ENCODE peak calls at places on chromosome 11, in nine cellular contexts. N is H1, Q is epithelial cell of esophagus, A is OCI-LY7, H is sigmoid colon, B is fibroblast of pulmonary artery, U is GM23338, V is AG10803, M is choroid plexus epithelial cell. T is an unnamed sample.

GRCh38 chr11:38900156-38900679 is 2302.2 kb upstream of the RAG2 start:
- DNase-seq in N (no peak), Q (no peak), A (no peak), H (no peak), B (no peak), U (peak; percentile 37), V (no peak), M (no peak), T (no peak)

GRCh38 chr11:9208726-9209501 is 56.2 kb downstream of the DENND5A start:
- DNase-seq in N (no peak), Q (no peak), A (peak; percentile 32), H (no peak), B (no peak), U (no peak), V (no peak), M (peak; percentile 22), T (peak; percentile 60)

GRCh38 chr11:129695543-129696308 is 119.9 kb upstream of the TMEM45B start:
- DNase-seq in N (peak; percentile 91), Q (peak; percentile 68), A (peak; percentile 36), H (no peak), B (peak; percentile 35), U (peak; percentile 89), V (peak; percentile 17), M (peak; percentile 59), T (peak; percentile 43)

GRCh38 chr11:120516461-120517389 is 5.2 kb downstream of the GRIK4 start:
- DNase-seq in N (no peak), Q (no peak), A (no peak), H (peak; percentile 60), B (no peak), U (no peak), V (no peak), M (no peak), T (no peak)

GRCh38 chr11:10487002-10487647 is 32.1 kb downstream of the AMPD3 start:
- DNase-seq in N (no peak), Q (no peak), A (no peak), H (no peak), B (no peak), U (no peak), V (no peak), M (no peak), T (no peak)

GRCh38 chr11:111441443-111441842 is 62.4 kb upstream of the POU2AF1 start:
- DNase-seq in N (no peak), Q (peak; percentile 65), A (no peak), H (peak; percentile 78), B (peak; percentile 23), U (no peak), V (peak; percentile 42), M (peak; percentile 71), T (peak; percentile 39)

GRCh38 chr11:107593941-107594340 is 3.0 kb downstream of the ELMOD1 start:
- DNase-seq in N (no peak), Q (no peak), A (no peak), H (no peak), B (no peak), U (peak; percentile 54), V (no peak), M (no peak), T (no peak)

GRCh38 chr11:65298131-65298535 is 16.5 kb upstream of the CDC42EP2 start:
- DNase-seq in N (no peak), Q (no peak), A (no peak), H (peak; percentile 98), B (peak; percentile 69), U (no peak), V (peak; percentile 78), M (peak; percentile 77), T (no peak)

GRCh38 chr11:3014314-3014938 is 22.3 kb upstream of the NAP1L4 start:
- DNase-seq in N (no peak), Q (no peak), A (no peak), H (no peak), B (no peak), U (no peak), V (no peak), M (peak; percentile 78), T (no peak)

GRCh38 chr11:84812351-84813083 is 814.6 kb downstream of the DLG2 start:
- DNase-seq in N (no peak), Q (no peak), A (no peak), H (no peak), B (no peak), U (no peak), V (peak; percentile 25), M (peak; percentile 49), T (no peak)

GRCh38 chr11:85672111-85672875 is 7.4 kb upstream of the CREBZF start:
- DNase-seq in N (no peak), Q (no peak), A (no peak), H (no peak), B (no peak), U (peak; percentile 46), V (no peak), M (no peak), T (no peak)

GRCh38 chr11:65552413-65552951 is 5.7 kb downstream of the LTBP3 start:
- DNase-seq in N (no peak), Q (no peak), A (peak; percentile 19), H (no peak), B (no peak), U (peak; percentile 52), V (no peak), M (no peak), T (no peak)

GRCh38 chr11:133219543-133219942 is 312.8 kb downstream of the OPCML start:
- DNase-seq in N (peak; percentile 57), Q (no peak), A (no peak), H (no peak), B (no peak), U (peak; percentile 74), V (no peak), M (no peak), T (no peak)

GRCh38 chr11:109247071-109247470 is 174.9 kb upstream of the C11orf87 start:
- DNase-seq in N (no peak), Q (peak; percentile 82), A (no peak), H (no peak), B (peak; percentile 28), U (no peak), V (peak; percentile 12), M (peak; percentile 10), T (no peak)
- H3K4me3 ChIP-seq in N (no peak overlapping the region), Q (no peak overlapping the region), A (no peak overlapping the region), H (no peak overlapping the region), B (no peak overlapping the region), U (no peak overlapping the region), V (no peak overlapping the region), M (no peak overlapping the region), T (no peak overlapping the region)

DNA sequence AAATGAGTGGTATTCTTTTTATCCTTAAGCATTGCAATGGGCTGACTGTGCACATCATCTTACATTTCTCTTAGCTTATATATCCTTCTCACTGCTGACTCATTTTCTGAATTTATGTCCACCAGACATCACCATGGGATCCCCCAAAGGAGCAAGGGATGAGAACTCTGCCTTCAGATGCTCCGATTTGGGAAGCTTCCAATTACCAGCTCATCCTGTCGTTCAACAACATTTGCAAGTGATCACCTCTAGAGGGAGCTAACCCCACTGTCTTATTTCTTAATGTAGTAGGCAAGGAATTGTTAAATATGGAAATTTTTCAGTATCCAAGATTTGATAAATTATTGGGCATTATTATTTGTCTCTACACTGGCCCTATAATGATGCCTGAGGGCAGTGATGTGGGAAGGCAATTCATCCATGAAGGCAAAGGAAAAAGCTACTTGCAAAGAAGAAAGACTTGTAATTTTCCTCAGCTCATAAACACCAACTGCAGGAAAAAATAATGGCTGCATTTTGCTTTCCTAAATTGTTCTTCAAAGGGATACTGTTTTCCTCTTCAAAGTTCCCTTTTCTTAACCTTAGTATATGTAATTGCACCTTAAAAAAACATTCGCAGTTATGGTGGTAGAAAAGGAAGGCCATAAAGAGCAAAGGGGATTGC is 102.4 kb upstream of the FSHB start:
- DNase-seq in N (no peak), Q (peak; percentile 64), A (peak; percentile 37), H (no peak), B (peak; percentile 72), U (peak; percentile 68), V (peak; percentile 57), M (peak; percentile 65), T (peak; percentile 44)
- TF ChIP-seq CTCF in N (no peak), Q (peak; percentile 78), A (peak; percentile 86), H (no peak), B (peak; percentile 77), U (peak; percentile 69), V (peak; percentile 68), M (peak; percentile 65), T (peak; percentile 69)

DNA sequence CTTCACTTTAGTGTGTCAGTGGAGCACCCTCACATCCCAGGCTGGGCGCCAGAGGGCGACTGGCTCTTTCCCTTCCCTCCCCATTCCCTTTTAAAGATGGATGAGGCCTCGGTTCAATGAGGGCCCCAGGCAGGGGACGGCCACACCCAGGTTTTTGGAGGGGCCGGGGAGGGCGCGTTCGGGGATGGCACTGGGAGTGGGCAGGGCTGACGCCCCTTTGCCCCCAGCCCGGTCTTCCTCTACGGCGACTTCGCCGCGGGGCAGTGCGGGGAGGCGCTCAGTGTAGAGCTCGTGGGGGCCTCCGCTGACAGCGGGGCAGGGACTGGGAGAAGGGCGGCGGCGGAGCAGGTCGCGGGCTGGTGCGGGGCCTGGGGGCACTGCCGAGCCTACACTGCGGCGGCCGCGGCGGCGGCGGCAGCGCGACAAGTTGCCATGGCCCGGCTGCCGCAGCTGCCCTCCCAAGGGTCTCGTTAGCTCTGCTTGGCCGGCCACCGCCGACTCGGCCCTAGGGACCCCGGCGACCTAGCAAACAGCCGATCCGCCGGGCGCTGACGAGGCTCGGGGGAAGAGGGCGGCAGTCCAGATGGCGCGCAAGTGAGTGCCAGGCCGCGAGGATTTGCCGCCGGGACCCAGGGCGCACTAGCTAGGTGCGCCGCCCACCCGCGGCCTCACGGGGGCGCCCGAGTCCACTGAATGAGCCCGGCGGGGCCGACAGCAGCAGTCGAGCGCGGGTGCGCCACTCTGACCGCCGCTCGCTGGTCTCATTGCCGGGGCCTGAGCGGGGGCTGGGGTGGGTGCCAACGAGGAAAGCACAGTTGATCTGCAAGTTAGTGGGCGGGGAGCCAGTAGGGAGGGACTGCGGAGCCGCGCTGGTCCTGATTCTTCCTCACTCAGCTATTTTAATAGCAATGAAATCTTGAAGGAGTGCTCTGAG is 92.7 kb downstream of the RRM1 start:
- DNase-seq in N (peak; percentile 98), Q (peak; percentile 72), A (peak; percentile 81), H (peak; percentile 97), B (peak; percentile 86), U (peak; percentile 91), V (peak; percentile 82), M (peak; percentile 81), T (peak; percentile 77)
- H3K4me3 ChIP-seq in N (peak overlapping the region; percentile 76), Q (peak overlapping the region; percentile 55), A (peak overlapping the region; percentile 66), H (peak overlapping the region; percentile 42), B (peak overlapping the region; percentile 63), U (peak overlapping the region; percentile 78), V (peak overlapping the region; percentile 67), M (peak overlapping the region; percentile 71), T (peak overlapping the region; percentile 35)

GRCh38 chr11:66638177-66639065 is at the start of gene RBM4:
- DNase-seq in N (peak; percentile 94), Q (peak; percentile 100), A (peak; percentile 100), H (peak; percentile 100), B (peak; percentile 100), U (peak; percentile 100), V (peak; percentile 100), M (peak; percentile 100), T (peak; percentile 100)
- TF ChIP-seq CTCF in N (no peak), Q (peak; percentile 20), A (peak; percentile 29), H (no peak), B (peak; percentile 3), U (peak; percentile 0), V (peak; percentile 30), M (peak; percentile 36), T (no peak)